ENCODE peak calls at places on chromosomes 5 and 9, in four cellular contexts. One of them, this sample, is unnamed.

GRCh38 chr5:177361418-177362101 is 3.8 kb downstream of the RGS14 start:
- DNase-seq in OCI-LY7: peak; percentile 77
- DNase-seq in GM23248: no peak
- DNase-seq in GM23338: peak; percentile 9
- DNase-seq in this sample: no peak

GRCh38 chr5:139446956-139447779 is 7.8 kb upstream of the DNAJC18 start:
- DNase-seq in OCI-LY7: no peak
- DNase-seq in GM23248: peak; percentile 84
- DNase-seq in GM23338: no peak
- DNase-seq in this sample: peak; percentile 4

GRCh38 chr9:4507306-4507705 is 17.0 kb downstream of the SLC1A1 start:
- DNase-seq in OCI-LY7: no peak
- DNase-seq in GM23248: peak; percentile 29
- DNase-seq in GM23338: no peak
- DNase-seq in this sample: no peak

GRCh38 chr9:71760901-71761300 is 7.4 kb downstream of the CEMIP2 start:
- DNase-seq in OCI-LY7: no peak
- DNase-seq in GM23248: no peak
- DNase-seq in GM23338: peak; percentile 76
- DNase-seq in this sample: no peak

GRCh38 chr9:23153058-23153457 is 673.0 kb downstream of the ELAVL2 start:
- DNase-seq in OCI-LY7: peak; percentile 23
- DNase-seq in GM23248: peak; percentile 1
- DNase-seq in GM23338: peak; percentile 36
- DNase-seq in this sample: no peak

GRCh38 chr5:86968311-86968753 is 299.4 kb upstream of the RASA1 start:
- DNase-seq in OCI-LY7: peak; percentile 13
- DNase-seq in GM23248: peak; percentile 71
- DNase-seq in GM23338: peak; percentile 72
- DNase-seq in this sample: peak; percentile 94

GRCh38 chr5:20323323-20323722 is 335.3 kb upstream of the CDH18 start:
- DNase-seq in OCI-LY7: no peak
- DNase-seq in GM23248: no peak
- DNase-seq in GM23338: no peak
- DNase-seq in this sample: no peak

GRCh38 chr5:39405489-39405888 is 19.3 kb downstream of the DAB2 start:
- DNase-seq in OCI-LY7: no peak
- DNase-seq in GM23248: no peak
- DNase-seq in GM23338: no peak
- DNase-seq in this sample: no peak

GRCh38 chr5:133509742-133510079 is 102.6 kb downstream of the FSTL4 start:
- DNase-seq in OCI-LY7: no peak
- DNase-seq in GM23248: no peak
- DNase-seq in GM23338: no peak
- DNase-seq in this sample: no peak

GRCh38 chr5:73451218-73452130 is 2.9 kb upstream of the FOXD1 start:
- DNase-seq in OCI-LY7: peak; percentile 27
- DNase-seq in GM23248: peak; percentile 88
- DNase-seq in GM23338: peak; percentile 64
- DNase-seq in this sample: peak; percentile 60

GRCh38 chr5:134175874-134176522 is 752 bp downstream of the SKP1 start:
- DNase-seq in OCI-LY7: peak; percentile 60
- DNase-seq in GM23248: peak; percentile 71
- DNase-seq in GM23338: peak; percentile 42
- DNase-seq in this sample: no peak

GRCh38 chr9:134504106-134504385 is 137.6 kb upstream of the COL5A1 start:
- DNase-seq in OCI-LY7: no peak
- DNase-seq in GM23248: no peak
- DNase-seq in GM23338: no peak
- DNase-seq in this sample: no peak

GRCh38 chr9:134501266-134502181 is 140.1 kb upstream of the COL5A1 start:
- DNase-seq in OCI-LY7: no peak
- DNase-seq in GM23248: no peak
- DNase-seq in GM23338: peak; percentile 83
- DNase-seq in this sample: no peak

GRCh38 chr9:134500931-134501265 is 140.7 kb upstream of the COL5A1 start:
- DNase-seq in OCI-LY7: no peak
- DNase-seq in GM23248: no peak
- DNase-seq in GM23338: no peak
- DNase-seq in this sample: no peak

GRCh38 chr9:134503301-134504105 is 138.1 kb upstream of the COL5A1 start:
- DNase-seq in OCI-LY7: no peak
- DNase-seq in GM23248: peak; percentile 24
- DNase-seq in GM23338: no peak
- DNase-seq in this sample: no peak

DNA sequence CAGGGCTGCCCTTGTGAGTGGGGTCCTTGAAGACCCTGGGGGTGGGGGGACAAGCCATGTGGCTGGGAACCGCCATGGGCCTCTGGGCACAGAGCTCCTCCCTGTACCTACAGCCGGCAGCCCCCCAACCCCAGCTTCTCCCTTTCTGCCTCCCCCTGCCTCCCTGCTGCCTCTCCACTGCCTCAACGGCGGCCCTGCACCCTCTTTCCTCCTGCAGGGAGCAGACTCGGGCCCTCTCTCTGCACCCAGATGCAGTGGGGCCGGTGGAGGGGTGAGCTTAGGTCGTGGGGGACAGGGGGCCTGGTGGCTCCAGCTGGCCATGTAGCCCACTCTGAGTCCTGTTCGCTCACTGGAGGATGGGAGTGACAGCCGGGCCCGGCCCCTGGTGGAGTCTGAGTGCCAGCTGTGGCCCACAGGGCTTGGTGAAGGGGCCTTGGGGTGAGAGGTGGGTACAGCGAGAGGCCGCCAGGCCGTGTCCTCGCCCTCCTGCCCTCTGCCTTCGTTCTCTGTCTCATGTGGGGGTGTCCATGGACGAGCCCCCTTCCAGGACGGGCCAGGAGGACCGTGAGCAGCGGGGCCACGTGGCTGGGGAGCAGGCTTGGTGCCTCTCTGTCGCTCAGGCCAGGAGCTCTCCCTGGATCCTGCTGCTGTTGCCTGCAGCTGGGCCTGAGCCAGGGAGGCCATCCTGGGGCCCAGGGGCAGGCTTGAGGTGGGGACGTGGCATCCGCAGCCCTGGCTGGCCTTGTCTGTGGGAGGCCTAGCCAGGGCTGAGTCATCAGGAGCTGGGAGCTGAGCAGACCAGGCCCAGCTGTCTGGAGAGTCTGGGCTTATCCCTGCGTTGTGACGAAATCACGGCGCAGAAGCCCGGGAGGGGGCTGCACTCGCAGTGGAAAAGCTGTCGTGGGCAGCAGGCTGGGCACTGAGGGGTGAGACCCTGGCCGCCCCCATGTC is 139.1 kb upstream of the COL5A1 start:
- DNase-seq in OCI-LY7: no peak
- DNase-seq in GM23248: peak; percentile 100
- DNase-seq in GM23338: no peak
- DNase-seq in this sample: peak; percentile 79
- TF ChIP-seq EZH2phosphoT487 in OCI-LY7: no peak
- TF ChIP-seq EZH2phosphoT487 in GM23248: no peak
- TF ChIP-seq EZH2phosphoT487 in GM23338: no peak
- TF ChIP-seq EZH2phosphoT487 in this sample: no peak

GRCh38 chr9:128405077-128405779 is 15.4 kb upstream of the CERCAM start:
- DNase-seq in OCI-LY7: no peak
- DNase-seq in GM23248: no peak
- DNase-seq in GM23338: peak; percentile 57
- DNase-seq in this sample: no peak
- TF ChIP-seq EZH2phosphoT487 in OCI-LY7: no peak
- TF ChIP-seq EZH2phosphoT487 in GM23248: no peak
- TF ChIP-seq EZH2phosphoT487 in GM23338: no peak
- TF ChIP-seq EZH2phosphoT487 in this sample: no peak

GRCh38 chr5:66757219-66757833 is 161.1 kb downstream of the MAST4 start:
- DNase-seq in OCI-LY7: peak; percentile 63
- DNase-seq in GM23248: peak; percentile 81
- DNase-seq in GM23338: peak; percentile 60
- DNase-seq in this sample: peak; percentile 42
- TF ChIP-seq EZH2phosphoT487 in OCI-LY7: no peak
- TF ChIP-seq EZH2phosphoT487 in GM23248: no peak
- TF ChIP-seq EZH2phosphoT487 in GM23338: no peak
- TF ChIP-seq EZH2phosphoT487 in this sample: no peak

GRCh38 chr9:89519393-89519805 is 21.5 kb upstream of the SEMA4D start:
- DNase-seq in OCI-LY7: no peak
- DNase-seq in GM23248: peak; percentile 21
- DNase-seq in GM23338: no peak
- DNase-seq in this sample: peak; percentile 57

GRCh38 chr9:89524888-89525385 is 27.0 kb upstream of the SEMA4D start:
- DNase-seq in OCI-LY7: no peak
- DNase-seq in GM23248: no peak
- DNase-seq in GM23338: no peak
- DNase-seq in this sample: no peak

GRCh38 chr9:89523948-89524347 is 26.0 kb upstream of the SEMA4D start:
- DNase-seq in OCI-LY7: no peak
- DNase-seq in GM23248: no peak
- DNase-seq in GM23338: no peak
- DNase-seq in this sample: no peak

GRCh38 chr9:89522979-89523305 is 25.0 kb upstream of the SEMA4D start:
- DNase-seq in OCI-LY7: no peak
- DNase-seq in GM23248: no peak
- DNase-seq in GM23338: no peak
- DNase-seq in this sample: no peak

DNA sequence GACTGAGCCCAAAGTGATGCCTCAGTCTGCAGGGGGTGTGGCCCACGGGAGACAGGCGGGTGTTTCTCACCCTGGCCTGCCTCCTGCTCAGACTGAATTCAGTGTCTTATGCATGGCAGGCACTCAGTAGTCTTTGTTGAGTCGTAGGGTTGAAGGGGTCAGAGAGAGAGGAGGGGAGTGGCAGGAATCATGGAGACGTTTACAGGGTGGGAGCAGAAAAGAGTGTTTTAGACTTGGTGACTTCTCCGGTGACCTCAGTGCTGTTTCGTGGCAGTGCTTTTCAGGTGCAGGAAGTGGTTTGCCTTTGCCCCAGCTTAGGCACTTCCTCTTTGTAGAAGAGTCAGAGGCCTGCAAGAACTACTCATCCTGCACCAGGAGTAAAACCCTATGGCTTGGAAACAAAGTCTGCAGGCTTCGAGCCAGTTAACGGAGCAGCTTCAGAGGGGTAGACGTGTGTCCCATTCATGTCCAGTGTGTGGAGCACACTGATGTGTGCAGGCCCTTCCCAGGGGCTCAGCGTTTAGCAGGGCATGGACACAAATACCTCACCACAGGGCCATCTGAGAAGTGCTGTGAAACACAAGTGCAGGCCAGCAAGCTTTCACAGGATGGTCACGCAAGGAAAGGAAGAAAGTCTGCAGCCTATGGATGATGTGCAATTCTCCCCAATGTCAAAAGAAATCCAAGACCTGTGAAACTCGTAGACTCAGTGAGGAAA is 24.5 kb upstream of the SEMA4D start:
- DNase-seq in OCI-LY7: peak; percentile 94
- DNase-seq in GM23248: no peak
- DNase-seq in GM23338: no peak
- DNase-seq in this sample: peak; percentile 27
- TF ChIP-seq EZH2phosphoT487 in OCI-LY7: no peak
- TF ChIP-seq EZH2phosphoT487 in GM23248: no peak
- TF ChIP-seq EZH2phosphoT487 in GM23338: no peak
- TF ChIP-seq EZH2phosphoT487 in this sample: no peak

DNA sequence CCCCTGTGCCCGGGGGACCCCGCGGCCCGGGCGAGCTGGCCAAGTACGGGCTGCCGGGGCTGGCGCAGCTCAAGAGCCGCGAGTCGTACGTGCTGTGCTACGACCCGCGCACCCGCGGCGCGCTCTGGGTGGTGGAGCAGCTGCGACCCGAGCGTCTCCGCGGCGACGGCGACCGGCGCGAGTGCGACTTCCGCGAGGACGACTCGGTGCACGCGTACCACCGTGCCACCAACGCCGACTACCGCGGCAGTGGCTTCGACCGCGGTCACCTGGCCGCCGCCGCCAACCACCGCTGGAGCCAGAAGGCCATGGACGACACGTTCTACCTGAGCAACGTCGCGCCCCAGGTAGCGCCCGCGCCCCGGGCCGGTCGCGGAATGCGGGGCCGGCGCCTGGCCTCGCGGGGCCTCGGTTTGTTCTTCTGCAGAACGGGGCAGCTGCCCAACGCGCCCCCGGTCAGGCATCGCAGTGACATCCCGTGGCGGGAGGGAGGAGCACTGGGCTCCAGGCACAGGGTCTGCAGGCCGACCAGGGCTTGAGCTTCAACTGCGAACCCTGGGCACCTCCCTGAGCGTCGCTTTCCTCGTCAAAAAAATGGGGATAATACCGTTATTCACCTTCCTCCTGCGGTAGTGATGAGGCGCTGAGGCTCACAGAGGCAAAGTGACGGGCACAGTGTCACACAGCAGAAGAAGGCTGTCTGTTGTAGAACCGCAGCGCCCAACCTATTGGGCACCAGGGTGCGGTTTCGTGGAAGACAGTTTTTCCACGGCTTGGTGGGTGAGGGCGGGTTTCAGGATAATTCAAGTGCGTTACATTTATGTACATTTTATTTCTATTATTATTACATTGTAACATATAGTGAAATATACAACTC is 777 bp downstream of the ENDOG start:
- DNase-seq in OCI-LY7: peak; percentile 62
- DNase-seq in GM23248: peak; percentile 57
- DNase-seq in GM23338: peak; percentile 53
- DNase-seq in this sample: peak; percentile 16
- TF ChIP-seq EZH2phosphoT487 in OCI-LY7: no peak
- TF ChIP-seq EZH2phosphoT487 in GM23248: no peak
- TF ChIP-seq EZH2phosphoT487 in GM23338: no peak
- TF ChIP-seq EZH2phosphoT487 in this sample: no peak

GRCh38 chr5:91162534-91163381 is 220.4 kb downstream of the ARRDC3 start:
- DNase-seq in OCI-LY7: no peak
- DNase-seq in GM23248: peak; percentile 94
- DNase-seq in GM23338: no peak
- DNase-seq in this sample: peak; percentile 94
- TF ChIP-seq EZH2phosphoT487 in OCI-LY7: no peak
- TF ChIP-seq EZH2phosphoT487 in GM23248: no peak
- TF ChIP-seq EZH2phosphoT487 in GM23338: no peak
- TF ChIP-seq EZH2phosphoT487 in this sample: no peak

DNA sequence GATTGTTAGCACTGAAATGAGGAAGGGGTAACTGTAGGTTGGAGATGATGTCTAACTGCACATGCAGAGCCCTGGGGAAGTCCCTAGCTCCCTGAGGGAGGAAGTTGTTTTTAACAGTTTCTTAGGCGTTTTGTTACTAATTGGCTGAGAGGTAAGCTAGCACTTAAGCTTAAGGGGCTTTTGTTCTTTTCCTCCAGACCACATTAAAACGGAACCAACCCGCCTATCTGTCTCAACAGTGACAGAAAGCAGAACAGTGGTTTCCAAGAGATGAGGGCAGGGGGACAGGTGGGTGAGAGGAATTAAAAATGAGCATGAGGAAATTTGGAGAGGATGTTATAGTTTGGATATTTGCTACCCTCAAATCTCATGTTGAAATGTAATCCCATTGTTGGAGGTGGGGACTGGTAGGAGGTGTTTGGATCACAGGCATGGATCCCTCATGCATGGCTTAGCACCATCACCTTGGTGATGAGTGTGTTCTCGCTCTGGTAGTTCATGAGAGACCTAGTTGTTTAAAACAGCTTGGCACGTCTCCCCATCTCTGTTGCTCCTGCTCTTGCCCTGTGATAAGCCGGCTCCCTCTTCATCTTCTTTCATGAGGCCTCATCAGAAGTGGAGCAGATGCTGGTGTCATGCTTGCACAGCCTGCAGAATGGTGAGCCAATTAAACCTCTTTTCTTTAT is 38.9 kb downstream of the LYRM7 start:
- DNase-seq in OCI-LY7: peak; percentile 94
- DNase-seq in GM23248: no peak
- DNase-seq in GM23338: peak; percentile 15
- DNase-seq in this sample: no peak
- TF ChIP-seq EZH2phosphoT487 in OCI-LY7: no peak
- TF ChIP-seq EZH2phosphoT487 in GM23248: no peak
- TF ChIP-seq EZH2phosphoT487 in GM23338: no peak
- TF ChIP-seq EZH2phosphoT487 in this sample: no peak

GRCh38 chr9:115192280-115192679 is 74.3 kb upstream of the TNC start:
- DNase-seq in OCI-LY7: no peak
- DNase-seq in GM23248: no peak
- DNase-seq in GM23338: no peak
- DNase-seq in this sample: no peak
- TF ChIP-seq EZH2phosphoT487 in OCI-LY7: no peak
- TF ChIP-seq EZH2phosphoT487 in GM23248: no peak
- TF ChIP-seq EZH2phosphoT487 in GM23338: no peak
- TF ChIP-seq EZH2phosphoT487 in this sample: no peak

GRCh38 chr5:157855404-157855994 is 3.4 kb downstream of the CLINT1 start:
- DNase-seq in OCI-LY7: peak; percentile 41
- DNase-seq in GM23248: peak; percentile 79
- DNase-seq in GM23338: peak; percentile 87
- DNase-seq in this sample: peak; percentile 83
- TF ChIP-seq EZH2phosphoT487 in OCI-LY7: no peak
- TF ChIP-seq EZH2phosphoT487 in GM23248: no peak
- TF ChIP-seq EZH2phosphoT487 in GM23338: no peak
- TF ChIP-seq EZH2phosphoT487 in this sample: no peak

This sample was measured in PC-3.